ENCODE peak calls at places on chromosomes 11 and 22, in four cellular contexts. O is IMR-90, W is neuronal stem cell, N is mesendoderm. I is an unnamed sample. For H3K4me1, the result is how much of the 10 kb centered on the place peaks cover.

GRCh38 chr22:37607010-37607911 is 1.4 kb upstream of the GGA1 start:
- DNase-seq in W (peak), N (peak), O (peak), I (peak)

GRCh38 chr22:17268501-17269223 is 49.4 kb upstream of the ADA2 start:
- DNase-seq in W (no peak), N (peak), O (no peak), I (no peak)

GRCh38 chr22:28600546-28601143 is 79.0 kb downstream of the TTC28 start:
- DNase-seq in N (peak), W (peak), O (peak), I (peak)

GRCh38 chr11:77124041-77124440 is 4.0 kb upstream of the MYO7A start:
- DNase-seq in O (no peak), W (no peak), N (no peak), I (no peak)

GRCh38 chr11:27237641-27238040 is 125.4 kb downstream of the CCDC34 start:
- DNase-seq in N (peak), O (no peak), W (no peak), I (no peak)

GRCh38 chr11:120052196-120052775 is 85.6 kb downstream of the TRIM29 start:
- DNase-seq in O (no peak), N (no peak), W (no peak), I (no peak)

GRCh38 chr22:24061124-24061684 is 50.1 kb downstream of the CABIN1 start:
- DNase-seq in N (no peak), O (no peak), W (no peak), I (no peak)

GRCh38 chr11:109304159-109304558 is 117.8 kb upstream of the C11orf87 start:
- DNase-seq in W (no peak), N (no peak), O (peak), I (peak)

GRCh38 chr11:62954478-62954877 is 30.3 kb downstream of the SLC22A6 start:
- DNase-seq in O (no peak), N (no peak), W (no peak), I (no peak)

GRCh38 chr22:19035474-19036228 is 86.6 kb downstream of the DGCR2 start:
- DNase-seq in N (peak), O (no peak), W (peak), I (peak)

GRCh38 chr11:113168804-113169342 is 145.5 kb upstream of the TTC12 start:
- DNase-seq in N (no peak), W (no peak), O (no peak), I (no peak)

GRCh38 chr11:106172389-106172991 is 95.0 kb downstream of the AASDHPPT start:
- DNase-seq in N (no peak), W (no peak), O (no peak), I (no peak)

GRCh38 chr22:26529345-26529744 is 17.1 kb upstream of the TFIP11 start:
- DNase-seq in W (no peak), O (no peak), N (no peak), I (no peak)

GRCh38 chr22:37431811-37432707 is 4.8 kb upstream of the ELFN2 start:
- DNase-seq in O (peak), W (no peak), N (no peak), I (peak)

GRCh38 chr11:117796456-117797428 is at the start of gene DSCAML1:
- DNase-seq in O (no peak), N (peak), W (no peak), I (no peak)

GRCh38 chr22:26432619-26433311 is 3.7 kb downstream of the ASPHD2 start:
- DNase-seq in N (no peak), O (no peak), W (no peak), I (no peak)

GRCh38 chr22:25923952-25924351 is 182.0 kb downstream of the MYO18B start:
- DNase-seq in O (no peak), W (no peak), N (no peak), I (no peak)

GRCh38 chr11:27427183-27427980 is 45.2 kb downstream of the LGR4 start:
- DNase-seq in O (peak), N (peak), W (no peak), I (peak)

GRCh38 chr22:30186535-30186934 is 60.0 kb downstream of the LIF start:
- DNase-seq in O (no peak), W (no peak), N (no peak), I (no peak)

GRCh38 chr22:35352214-35353111 is 28.4 kb upstream of the HMOX1 start:
- DNase-seq in W (no peak), N (peak), O (no peak), I (no peak)

GRCh38 chr22:28702891-28703290 is 23.3 kb upstream of the TTC28 start:
- DNase-seq in N (no peak), W (no peak), O (no peak), I (no peak)

GRCh38 chr11:76408171-76408965 is 27.2 kb downstream of the GVQW3 start:
- DNase-seq in N (peak), W (no peak), O (no peak), I (peak)

GRCh38 chr11:59556883-59557205 is 45.5 kb downstream of the OR4D9 start:
- DNase-seq in W (no peak), O (no peak), N (no peak), I (peak)

GRCh38 chr22:46367707-46368191 is 32.2 kb downstream of the TRMU start:
- DNase-seq in W (peak), N (peak), O (peak), I (peak)

GRCh38 chr11:3855808-3856491 is 486 bp downstream of the STIM1 start:
- DNase-seq in N (peak), W (no peak), O (no peak), I (peak)

GRCh38 chr11:103920933-103921332 is 115.5 kb upstream of the DDI1 start:
- DNase-seq in O (no peak), N (peak), W (no peak), I (no peak)

GRCh38 chr11:9053631-9054030 is 37.8 kb downstream of the SCUBE2 start:
- DNase-seq in W (no peak), O (peak), N (no peak), I (peak)

GRCh38 chr22:37552560-37553163 is 7.6 kb upstream of the CDC42EP1 start:
- DNase-seq in N (peak), W (peak), O (peak), I (peak)

GRCh38 chr11:61293869-61294716 is 1.0 kb downstream of the VWCE start:
- DNase-seq in O (peak), W (peak), N (peak), I (peak)

GRCh38 chr11:6812391-6813005 is 13.0 kb upstream of the OR6A2 start:
- DNase-seq in O (peak), W (peak), N (peak), I (peak)

GRCh38 chr11:126336646-126337045 is 18.8 kb upstream of the ST3GAL4 start:
- DNase-seq in O (no peak), W (no peak), N (peak), I (no peak)

GRCh38 chr22:41481131-41481830 is 12.4 kb downstream of the ACO2 start:
- DNase-seq in O (peak), N (peak), W (no peak), I (no peak)

GRCh38 chr11:14980854-14981253 is 8.7 kb upstream of the CALCA start:
- DNase-seq in O (peak), N (no peak), W (no peak), I (no peak)

GRCh38 chr11:77361184-77361583 is 59.7 kb upstream of the GDPD4 start:
- DNase-seq in W (no peak), N (peak), O (peak), I (peak)

GRCh38 chr22:41589601-41590365 is at the start of gene PMM1:
- DNase-seq in N (peak), O (peak), W (peak), I (peak)

GRCh38 chr11:48036011-48036410 is 55.7 kb downstream of the PTPRJ start:
- DNase-seq in W (no peak), O (peak), N (peak), I (no peak)

GRCh38 chr22:39214383-39215069 is 30.3 kb downstream of the PDGFB start:
- DNase-seq in W (peak), N (peak), O (peak), I (peak)
- H4K8ac ChIP-seq in W (no peak), N (no peak), O (no peak), I (no peak)

GRCh38 chr11:65790104-65790901 is 3.4 kb downstream of the OVOL1 start:
- DNase-seq in N (no peak), O (no peak), W (no peak), I (no peak)
- H2BK15ac ChIP-seq in N (no peak), O (no peak), W (peak), I (no peak)

GRCh38 chr11:1753426-1754305 is 3.3 kb upstream of the IFITM10 start:
- DNase-seq in W (no peak), N (no peak), O (no peak), I (no peak)

GRCh38 chr11:1754376-1755150 is 4.2 kb upstream of the IFITM10 start:
- DNase-seq in W (no peak), N (no peak), O (no peak), I (no peak)

GRCh38 chr11:1751521-1751921 is 1.1 kb upstream of the IFITM10 start:
- DNase-seq in W (no peak), N (no peak), O (no peak), I (no peak)

GRCh38 chr11:1751999-1752906 is 1.9 kb upstream of the IFITM10 start:
- DNase-seq in N (no peak), O (no peak), W (no peak), I (no peak)

DNA sequence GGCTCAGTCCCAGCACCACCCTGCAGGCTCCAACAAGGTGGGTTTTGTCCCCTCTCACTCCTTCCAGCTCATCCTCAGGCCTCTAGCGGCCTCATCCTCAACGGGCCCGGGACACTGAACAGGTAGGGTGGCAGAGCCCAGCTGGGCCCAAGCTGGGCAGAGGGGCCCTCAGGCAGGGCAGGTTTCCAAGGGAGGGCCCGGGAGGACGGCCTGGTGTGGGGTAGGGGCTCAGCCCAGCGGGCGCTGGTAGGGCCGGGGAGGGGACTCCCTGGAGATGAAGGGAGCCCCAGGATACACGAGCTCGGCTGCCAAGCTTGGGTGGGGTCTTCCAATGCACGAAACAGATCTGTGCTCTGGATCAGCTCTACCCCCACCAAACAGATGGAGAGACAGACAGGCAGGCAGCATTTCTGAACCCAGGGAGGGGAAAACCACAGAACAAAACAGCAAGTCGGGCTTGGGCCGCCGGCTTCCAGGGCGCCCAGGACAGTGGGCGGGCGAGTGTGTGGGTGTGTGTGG is 2.6 kb upstream of the IFITM10 start:
- DNase-seq in O (no peak), N (no peak), W (no peak), I (no peak)
- H3K4me1 ChIP-seq in O (under half), N (under half), W (under half), I (under half)

DNA sequence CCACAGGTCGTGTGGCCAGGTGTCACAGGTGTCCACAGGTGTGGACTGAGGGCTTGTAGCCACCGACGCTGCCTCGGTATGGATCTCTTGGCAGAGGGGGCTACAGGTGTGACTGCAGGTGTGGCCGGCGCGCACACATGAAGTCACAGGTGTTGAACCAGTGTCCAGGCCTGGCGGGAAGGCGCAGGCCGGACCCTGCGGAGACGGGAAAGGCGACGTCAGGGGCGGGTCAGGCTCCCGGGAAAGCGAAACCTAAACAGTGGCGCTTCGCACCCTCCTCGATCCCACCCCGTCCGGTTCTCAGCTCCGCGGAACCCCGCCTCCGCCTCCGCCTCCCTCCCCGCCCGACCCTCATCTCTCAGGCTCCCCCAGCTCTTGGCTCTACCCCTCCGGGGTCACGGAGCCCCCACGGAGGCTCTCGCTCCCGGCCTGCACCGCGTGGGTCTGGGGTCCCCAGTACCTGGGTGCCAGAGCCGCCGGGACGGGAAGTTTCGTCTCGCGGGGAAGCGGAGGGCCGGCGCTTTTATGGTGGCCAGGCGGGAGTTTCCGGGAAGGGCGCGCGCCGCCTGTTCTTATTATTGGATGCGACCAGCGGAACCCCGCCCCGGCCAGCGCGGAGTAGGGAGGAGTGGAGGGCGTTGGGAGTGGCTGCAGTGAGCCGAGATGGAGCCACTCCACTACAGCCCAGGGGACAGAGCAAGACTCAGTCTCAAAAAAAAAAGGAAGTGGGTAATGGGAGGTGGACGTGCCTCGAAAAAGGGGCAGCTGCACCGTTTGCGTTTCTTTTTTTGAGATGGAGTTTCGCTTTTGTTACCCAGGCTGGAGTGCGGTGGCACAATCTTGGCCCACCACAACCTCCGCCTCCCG is at the start of gene IRF7:
- DNase-seq in N (peak), W (peak), O (peak), I (peak)
- H4K8ac ChIP-seq in N (no peak), W (no peak), O (peak), I (peak)

GRCh38 chr22:44618400-44618799 is 83.6 kb upstream of the PRR5 start:
- DNase-seq in O (no peak), W (no peak), N (no peak), I (no peak)

GRCh38 chr22:44617828-44618227 is 84.2 kb upstream of the PRR5 start:
- DNase-seq in N (no peak), O (no peak), W (no peak), I (no peak)

GRCh38 chr22:44615602-44616180 is 86.3 kb upstream of the PRR5 start:
- DNase-seq in W (no peak), N (no peak), O (no peak), I (no peak)

GRCh38 chr22:44616461-44616860 is 85.5 kb upstream of the PRR5 start:
- DNase-seq in O (no peak), N (no peak), W (no peak), I (no peak)

DNA sequence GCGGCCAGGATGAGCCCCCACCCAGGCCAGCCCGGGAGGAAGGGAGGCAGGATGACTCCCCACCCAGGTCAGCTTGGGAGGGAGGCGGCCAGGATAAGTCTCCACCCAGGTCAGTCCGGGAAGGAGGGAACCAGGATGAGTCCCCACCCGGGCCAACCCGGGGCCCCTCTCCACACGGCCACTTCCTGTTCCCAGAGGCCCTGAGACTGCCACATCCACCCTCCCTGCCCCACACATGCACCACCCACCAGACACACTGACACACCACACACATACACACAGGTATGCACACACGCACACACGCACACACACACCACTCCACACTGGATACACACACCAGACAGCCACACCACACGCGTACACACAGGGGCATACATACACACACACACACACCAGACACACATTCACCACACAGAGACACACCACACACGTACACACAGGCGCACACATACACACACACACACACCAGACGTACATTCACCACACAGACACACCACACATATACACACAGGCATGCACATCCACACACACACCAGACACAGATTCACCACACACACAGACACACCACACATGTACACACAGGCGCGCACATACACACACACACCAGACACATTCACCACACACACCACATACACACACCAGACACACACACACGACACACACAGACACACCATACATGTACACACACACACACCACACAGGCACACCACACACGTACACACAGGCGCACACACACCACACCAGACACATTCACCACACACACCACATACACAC is 84.9 kb upstream of the PRR5 start:
- DNase-seq in O (no peak), N (peak), W (no peak), I (no peak)
- H2BK15ac ChIP-seq in O (no peak), N (no peak), W (peak), I (peak)

GRCh38 chr11:46295312-46295995 is 18.0 kb downstream of the CREB3L1 start:
- DNase-seq in N (peak), W (peak), O (peak), I (peak)

GRCh38 chr11:46291441-46292143 is 14.1 kb downstream of the CREB3L1 start:
- DNase-seq in W (no peak), O (peak), N (no peak), I (peak)

GRCh38 chr11:46293066-46293465 is 15.6 kb downstream of the CREB3L1 start:
- DNase-seq in O (no peak), W (no peak), N (no peak), I (no peak)

GRCh38 chr11:46294365-46295309 is 17.2 kb downstream of the CREB3L1 start:
- DNase-seq in W (peak), O (peak), N (peak), I (peak)

DNA sequence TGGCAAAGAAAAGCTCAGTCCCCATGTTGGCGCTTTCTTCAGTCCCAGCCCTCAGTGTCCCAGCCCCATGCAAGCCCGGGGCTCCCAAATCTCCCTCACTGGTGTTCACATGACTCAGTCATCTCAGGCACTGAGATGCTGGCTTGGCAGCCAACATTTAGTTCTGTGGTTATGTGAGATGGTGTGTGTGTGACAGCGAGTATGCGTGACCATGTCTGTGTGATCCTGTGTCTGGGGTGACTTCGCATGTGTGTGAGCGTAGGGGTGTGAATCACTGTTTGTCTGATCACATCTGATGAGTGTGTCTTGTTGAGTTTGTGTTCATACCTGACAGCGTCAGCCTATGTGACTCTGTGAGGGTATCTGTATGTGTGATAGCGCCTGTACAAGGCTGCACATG is 16.2 kb downstream of the CREB3L1 start:
- DNase-seq in O (peak), W (no peak), N (no peak), I (peak)
- H3K4me1 ChIP-seq in O (half or more), W (under half), N (under half), I (half or more)